ENCODE peak calls at places on chromosomes 4 and X, in seven cellular contexts. I is HCT116, S is HL-60, M is stomach, Q is upper lobe of left lung, P is suprapubic skin, F is spleen. D is an unnamed sample. For H3K27me3, the result is how much of the 10 kb centered on the place peaks cover.

GRCh38 chrX:109856974-109857373 is 123.9 kb upstream of the ACSL4 start:
- DNase-seq in F (no peak), S (peak), P (no peak), M (no peak), Q (no peak), I (no peak), D (no peak)

GRCh38 chr4:159283697-159284492 is 181.0 kb downstream of the RAPGEF2 start:
- DNase-seq in F (no peak), I (no peak), P (no peak), Q (no peak), M (no peak), S (no peak), D (no peak)

GRCh38 chr4:42282081-42282901 is 115.0 kb upstream of the SHISA3 start:
- DNase-seq in P (no peak), F (no peak), I (peak), M (peak), S (peak), Q (peak), D (no peak)

GRCh38 chr4:86845593-86845992 is 3.6 kb downstream of the SLC10A6 start:
- DNase-seq in M (no peak), S (no peak), P (no peak), Q (no peak), I (no peak), F (no peak), D (no peak)

GRCh38 chrX:20596856-20597255 is 330.1 kb upstream of the RPS6KA3 start:
- DNase-seq in M (no peak), P (no peak), Q (no peak), F (no peak), I (no peak), S (no peak), D (no peak)

GRCh38 chr4:7988437-7988836 is 48.8 kb upstream of the AFAP1 start:
- DNase-seq in I (no peak), M (no peak), Q (no peak), P (no peak), F (no peak), S (no peak), D (no peak)

GRCh38 chrX:71492086-71493065 is 40.5 kb upstream of the OGT start:
- DNase-seq in F (peak), P (peak), S (peak), M (peak), I (no peak), Q (peak), D (no peak)

GRCh38 chr4:1666391-1666790 is 17.7 kb downstream of the FAM53A start:
- DNase-seq in I (no peak), F (no peak), Q (no peak), S (no peak), M (peak), P (no peak), D (no peak)

GRCh38 chrX:22800360-22800759 is 199.4 kb upstream of the DDX53 start:
- DNase-seq in M (no peak), S (peak), P (no peak), Q (no peak), F (no peak), I (no peak), D (no peak)

GRCh38 chr4:16779028-16779675 is 119.3 kb downstream of the LDB2 start:
- DNase-seq in S (no peak), Q (no peak), I (no peak), F (no peak), M (no peak), P (no peak), D (no peak)

GRCh38 chrX:44223150-44223549 is 120.3 kb downstream of the EFHC2 start:
- DNase-seq in Q (no peak), S (no peak), I (peak), F (no peak), P (no peak), M (peak), D (no peak)

DNA sequence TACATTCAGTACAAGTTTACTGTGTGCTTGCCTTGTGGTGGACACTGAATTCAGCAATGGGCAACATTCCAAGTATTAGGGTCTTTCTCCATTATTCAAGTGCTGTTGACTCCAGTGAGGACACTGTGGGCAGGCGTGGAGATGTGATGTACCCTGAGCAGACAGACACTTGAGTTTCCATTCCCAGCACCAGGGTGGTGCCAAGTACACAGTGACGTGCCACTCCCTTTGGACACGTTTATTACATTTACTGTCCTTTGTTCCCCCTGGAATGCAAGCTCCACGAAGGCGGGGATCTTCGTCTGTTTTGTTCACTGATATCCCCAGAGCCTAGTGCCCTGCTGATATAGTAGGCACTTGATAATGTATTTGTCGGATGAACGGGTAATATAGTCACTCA is 130.5 kb upstream of the STX18 start:
- DNase-seq in Q (no peak), M (no peak), F (no peak), I (no peak), S (no peak), P (no peak), D (no peak)
- TF ChIP-seq POLR2AphosphoS5 in Q (no peak), M (no peak), F (no peak), I (no peak), S (no peak), P (no peak), D (no peak)

GRCh38 chrX:131262738-131263679 is 26.1 kb downstream of the IGSF1 start:
- DNase-seq in S (peak), Q (no peak), F (no peak), M (no peak), P (no peak), I (peak), D (no peak)
- TF ChIP-seq CTCF in S (no peak), Q (peak), F (no peak), M (no peak), P (no peak), I (peak), D (no peak)

DNA sequence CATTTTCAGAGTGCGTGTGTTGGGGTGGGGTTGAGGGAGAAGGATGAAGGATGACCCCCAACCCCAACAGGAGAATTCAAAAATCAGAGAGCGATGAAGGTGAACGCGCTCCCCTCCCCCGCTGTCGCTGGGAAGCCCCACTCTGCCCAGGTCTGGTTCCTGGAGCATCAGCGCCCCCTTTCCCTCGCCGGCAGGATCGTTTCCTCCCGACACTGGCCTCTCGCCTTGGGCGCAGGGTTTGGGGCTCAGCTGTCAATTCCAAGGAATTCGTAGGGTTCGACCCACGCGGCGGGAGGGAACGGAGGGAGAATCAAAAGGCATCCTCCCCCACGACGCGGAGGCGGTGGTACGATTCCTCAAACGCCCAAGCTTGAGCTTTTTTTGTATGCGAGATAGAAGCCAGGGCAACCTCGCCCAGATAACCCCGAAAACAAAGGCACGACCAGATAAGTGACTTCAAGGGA is 997 bp upstream of the PDGFRA start:
- DNase-seq in P (peak), I (no peak), Q (peak), S (no peak), M (peak), F (peak), D (peak)
- H3K27me3 ChIP-seq in P (half or more), I (under half), Q (under half), S (half or more), M (under half), F (half or more), D (under half)

DNA sequence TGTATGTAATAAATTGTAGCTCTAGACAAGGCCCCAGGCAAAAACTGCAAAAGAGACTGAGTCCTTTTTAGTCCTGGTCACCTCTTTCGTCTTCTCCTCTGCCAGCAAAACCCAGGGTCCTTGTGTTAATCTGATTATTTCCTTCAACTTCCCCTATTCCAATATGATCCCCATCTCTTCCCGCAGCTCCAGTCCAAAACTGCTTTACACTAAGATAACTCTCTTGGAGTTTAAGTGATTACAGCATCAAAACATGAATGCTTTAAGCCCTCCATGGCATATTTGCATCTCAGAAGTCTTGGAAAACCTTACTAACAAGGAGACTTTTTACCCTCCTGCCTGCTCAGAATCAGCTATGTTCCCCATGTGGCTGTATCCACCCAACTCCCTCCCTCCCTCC is 59.3 kb downstream of the MAGEA1 start:
- DNase-seq in F (no peak), S (no peak), Q (no peak), I (no peak), P (no peak), M (no peak), D (no peak)
- TF ChIP-seq POLR2AphosphoS5 in F (no peak), S (no peak), Q (no peak), I (no peak), P (no peak), M (no peak), D (no peak)

DNA sequence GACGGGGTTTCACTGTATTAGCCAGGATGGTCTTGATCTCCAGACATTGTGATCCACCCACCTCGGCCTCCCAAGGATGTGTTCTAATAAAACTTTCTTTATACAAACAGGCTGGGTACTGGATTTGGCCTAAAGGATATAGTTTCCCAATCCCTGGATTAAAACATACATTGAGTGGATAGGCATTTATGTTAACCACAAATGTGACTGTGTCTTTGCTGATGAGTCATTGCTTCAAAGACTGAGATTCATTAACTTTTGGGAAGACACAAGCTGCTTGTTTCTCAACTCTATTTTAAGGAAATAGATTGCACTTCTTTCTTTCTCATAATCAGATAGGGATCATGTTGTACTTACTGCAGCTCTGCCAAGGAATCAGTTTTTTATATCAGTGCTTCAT is 131.2 kb upstream of the AGA start:
- DNase-seq in P (no peak), Q (no peak), F (no peak), I (peak), M (no peak), S (no peak), D (no peak)
- TF ChIP-seq CTCF in P (no peak), Q (no peak), F (no peak), I (no peak), M (no peak), S (no peak), D (no peak)

GRCh38 chrX:142327182-142327581 is 122.1 kb upstream of the MAGEC2 start:
- DNase-seq in P (no peak), Q (no peak), F (peak), M (no peak), S (no peak), I (no peak), D (no peak)
- H3K27me3 ChIP-seq in P (under half), Q (under half), F (under half), M (under half), S (under half), I (under half), D (under half)